ENCODE peak calls at places on chromosomes 7 and 10, in seven cellular contexts. P, O, R, F, U, V and A are unnamed samples. For H3K4me1, the result is how much of the 10 kb centered on the place peaks cover.

GRCh38 chr10:63343476-63343875 is 122.3 kb downstream of the JMJD1C start:
- DNase-seq in P (no peak), O (no peak), R (no peak), F (no peak), U (no peak), V (no peak), A (no peak)

GRCh38 chr10:14181197-14181936 is 149.4 kb downstream of the FRMD4A start:
- DNase-seq in P (no peak), O (no peak), R (no peak), F (no peak), U (no peak), V (no peak), A (no peak)

GRCh38 chr7:107262857-107263256 is 94.1 kb downstream of the HBP1 start:
- DNase-seq in P (no peak), O (peak), R (no peak), F (no peak), U (no peak), V (no peak), A (no peak)

GRCh38 chr10:79052311-79053080 is 16.3 kb upstream of the ZMIZ1 start:
- DNase-seq in P (peak), O (no peak), R (no peak), F (no peak), U (peak), V (no peak), A (peak)

GRCh38 chr7:148866362-148866761 is 17.7 kb downstream of the EZH2 start:
- DNase-seq in P (no peak), O (no peak), R (no peak), F (no peak), U (no peak), V (no peak), A (no peak)

GRCh38 chr10:102523250-102524029 is 19.7 kb downstream of the SUFU start:
- DNase-seq in P (no peak), O (no peak), R (no peak), F (no peak), U (peak), V (no peak), A (no peak)

GRCh38 chr7:124779194-124779593 is 13.6 kb upstream of the GPR37 start:
- DNase-seq in P (no peak), O (no peak), R (no peak), F (no peak), U (no peak), V (no peak), A (no peak)

GRCh38 chr10:14405076-14406065 is 74.6 kb upstream of the FRMD4A start:
- DNase-seq in P (no peak), O (no peak), R (no peak), F (no peak), U (no peak), V (no peak), A (no peak)

GRCh38 chr10:109696981-109697775 is 226.1 kb downstream of the XPNPEP1 start:
- DNase-seq in P (no peak), O (no peak), R (no peak), F (no peak), U (peak), V (no peak), A (no peak)

GRCh38 chr10:33706746-33707145 is 372.3 kb upstream of the NRP1 start:
- DNase-seq in P (no peak), O (no peak), R (no peak), F (no peak), U (no peak), V (no peak), A (no peak)

GRCh38 chr7:97871659-97872024 is 566 bp downstream of the ASNS start:
- DNase-seq in P (peak), O (peak), R (no peak), F (no peak), U (no peak), V (no peak), A (no peak)

GRCh38 chr10:131980321-131980720 is 1.4 kb downstream of the BNIP3 start:
- DNase-seq in P (no peak), O (no peak), R (no peak), F (no peak), U (peak), V (no peak), A (no peak)

GRCh38 chr10:131980757-131981428 is 830 bp downstream of the BNIP3 start:
- DNase-seq in P (peak), O (peak), R (no peak), F (no peak), U (peak), V (no peak), A (no peak)

GRCh38 chr10:131978851-131979250 is 2.9 kb downstream of the BNIP3 start:
- DNase-seq in P (no peak), O (no peak), R (no peak), F (no peak), U (peak), V (no peak), A (no peak)

GRCh38 chr10:131979336-131979735 is 2.4 kb downstream of the BNIP3 start:
- DNase-seq in P (no peak), O (no peak), R (no peak), F (no peak), U (peak), V (no peak), A (no peak)

GRCh38 chr10:131979821-131980270 is 1.9 kb downstream of the BNIP3 start:
- DNase-seq in P (peak), O (peak), R (no peak), F (no peak), U (peak), V (no peak), A (peak)
- H3K4me1 ChIP-seq in P (under half), O (under half), R (under half), F (under half), U (under half), V (under half), A (under half)

DNA sequence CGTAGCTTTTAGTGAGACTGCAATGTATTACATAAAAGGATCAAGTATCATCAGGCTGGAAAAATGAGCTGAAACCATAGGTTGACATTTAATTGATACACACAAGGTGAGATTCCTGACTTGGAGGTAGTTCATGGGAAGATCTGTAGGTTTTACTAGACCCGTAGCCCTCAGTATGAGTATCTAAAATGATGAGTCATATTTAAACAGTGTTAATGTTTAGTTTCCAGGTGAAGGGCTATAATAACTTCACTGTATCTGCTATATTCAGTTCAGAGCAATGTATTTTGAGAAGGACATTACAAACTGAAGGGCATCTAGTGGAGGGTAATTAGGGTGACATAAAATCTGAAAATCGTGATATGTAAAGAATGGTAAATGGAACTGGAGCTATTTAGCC is 35.0 kb downstream of the ENTPD1 start:
- DNase-seq in P (no peak), O (no peak), R (no peak), F (no peak), U (no peak), V (no peak), A (no peak)
- H3K4me1 ChIP-seq in P (under half), O (under half), R (under half), F (under half), U (under half), V (under half), A (under half)

DNA sequence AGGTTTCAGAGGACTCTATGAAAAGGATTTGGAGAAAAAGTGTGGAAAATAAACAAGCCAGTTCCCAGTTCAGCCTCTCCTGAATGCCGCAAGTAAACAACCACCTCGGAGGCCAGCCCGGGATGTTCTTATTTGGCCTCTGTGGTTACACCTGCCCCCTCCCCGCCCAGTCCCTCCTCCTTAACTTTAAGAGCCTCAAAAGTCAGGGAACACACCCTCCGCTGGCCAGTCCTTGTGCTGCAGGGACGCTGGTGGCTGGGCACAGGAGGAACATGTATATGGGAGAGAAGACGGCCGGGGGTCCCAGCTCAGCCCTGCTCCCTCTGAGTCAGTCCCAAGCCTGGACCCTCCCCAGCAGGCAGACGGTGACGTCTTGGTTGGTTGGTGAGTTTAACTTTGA is 6.1 kb downstream of the CHST3 start:
- DNase-seq in P (peak), O (no peak), R (no peak), F (no peak), U (peak), V (no peak), A (no peak)
- H3K4me1 ChIP-seq in P (under half), O (half or more), R (under half), F (half or more), U (under half), V (under half), A (under half)

DNA sequence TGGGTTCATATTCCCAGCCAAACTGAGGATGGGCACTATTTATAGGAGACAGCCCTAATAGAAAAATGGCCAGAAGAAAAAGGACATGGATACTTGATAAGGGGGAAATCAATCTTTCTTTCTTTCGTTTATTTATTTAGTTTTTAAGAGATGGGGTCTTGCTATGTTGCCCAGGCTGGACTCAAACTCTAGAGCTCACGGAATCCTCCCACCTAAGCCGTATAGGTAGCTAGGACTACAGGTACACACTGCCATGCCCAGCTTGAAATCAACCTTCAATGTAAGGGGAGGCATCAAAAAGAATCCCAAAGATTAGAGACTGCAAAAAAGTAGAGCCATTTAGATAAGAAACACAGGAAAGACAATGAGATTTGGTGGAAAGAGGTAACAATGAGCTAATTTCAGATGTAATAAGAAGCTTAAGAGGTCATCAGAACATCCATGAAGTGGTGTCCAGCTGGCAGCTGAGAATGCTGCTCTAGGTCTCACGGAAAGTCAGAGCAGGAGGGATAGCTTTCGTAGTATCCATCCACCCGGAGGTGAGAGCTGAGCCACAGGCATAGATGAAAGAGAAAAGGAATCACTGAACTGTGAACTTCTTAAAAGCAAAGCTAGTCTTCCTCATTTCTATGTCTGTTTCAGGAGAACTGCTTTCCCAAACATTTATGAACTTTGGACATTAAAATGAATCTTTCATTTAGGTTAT is 10.5 kb upstream of the ABLIM1 start:
- DNase-seq in P (no peak), O (no peak), R (no peak), F (no peak), U (no peak), V (no peak), A (no peak)
- H3K4me1 ChIP-seq in P (under half), O (half or more), R (under half), F (under half), U (under half), V (under half), A (under half)